ENCODE peak calls at places on chromosomes 16 and 17, in four cellular contexts. Z is esophagus squamous epithelium, C is thyroid gland, I is uterus. E is an unnamed sample.

GRCh38 chr16:14487579-14487978 is 142.5 kb downstream of the PARN start:
- DNase-seq in Z (no peak), C (no peak), I (no peak), E (no peak)

GRCh38 chr17:77959216-77959925 is 868 bp downstream of the TNRC6C start:
- DNase-seq in Z (no peak), C (peak; percentile 14), I (no peak), E (no peak)

GRCh38 chr17:11636771-11637170 is 38.5 kb downstream of the DNAH9 start:
- DNase-seq in Z (no peak), C (no peak), I (no peak), E (no peak)

GRCh38 chr17:45413498-45413923 is 19.2 kb downstream of the ARHGAP27 start:
- DNase-seq in Z (no peak), C (no peak), I (no peak), E (no peak)

GRCh38 chr17:29615492-29616299 is 7.0 kb downstream of the CORO6 start:
- DNase-seq in Z (no peak), C (peak; percentile 84), I (peak; percentile 82), E (peak; percentile 85)

GRCh38 chr16:6484121-6484520 is 848.5 kb upstream of the RBFOX1 start:
- DNase-seq in Z (no peak), C (no peak), I (no peak), E (no peak)

GRCh38 chr16:27522173-27522707 is 27.5 kb downstream of the GTF3C1 start:
- DNase-seq in Z (no peak), C (no peak), I (no peak), E (no peak)

GRCh38 chr16:17379121-17379571 is 91.6 kb downstream of the XYLT1 start:
- DNase-seq in Z (no peak), C (no peak), I (peak; percentile 88), E (no peak)

GRCh38 chr17:79461041-79461440 is 149.8 kb downstream of the RBFOX3 start:
- DNase-seq in Z (no peak), C (no peak), I (no peak), E (no peak)

GRCh38 chr16:81143921-81144471 is 47.8 kb upstream of the GCSH start:
- DNase-seq in Z (no peak), C (no peak), I (no peak), E (no peak)

GRCh38 chr17:4710693-4711634 is 532 bp downstream of the ARRB2 start:
- DNase-seq in Z (no peak), C (no peak), I (no peak), E (no peak)

GRCh38 chr17:65797809-65798208 is 236.4 kb upstream of the AXIN2 start:
- DNase-seq in Z (no peak), C (peak; percentile 5), I (no peak), E (no peak)

GRCh38 chr16:15041260-15042011 is 14.4 kb downstream of the NTAN1 start:
- DNase-seq in Z (no peak), C (peak; percentile 48), I (peak; percentile 57), E (peak; percentile 30)

GRCh38 chr16:31452631-31453106 is 6.6 kb upstream of the ARMC5 start:
- DNase-seq in Z (no peak), C (no peak), I (no peak), E (no peak)

GRCh38 chr17:82732118-82732743 is 3.2 kb upstream of the FN3K start:
- DNase-seq in Z (no peak), C (no peak), I (no peak), E (no peak)

GRCh38 chr17:79305831-79306687 is 231.4 kb downstream of the ENGASE start:
- DNase-seq in Z (no peak), C (peak; percentile 95), I (no peak), E (no peak)

GRCh38 chr17:30720013-30720471 is 104.5 kb downstream of the CRLF3 start:
- DNase-seq in Z (no peak), C (no peak), I (no peak), E (no peak)

GRCh38 chr16:17224350-17224749 is 246.4 kb downstream of the XYLT1 start:
- DNase-seq in Z (no peak), C (no peak), I (no peak), E (no peak)

GRCh38 chr17:67289174-67289876 is 44.3 kb upstream of the HELZ start:
- DNase-seq in Z (no peak), C (peak; percentile 79), I (peak; percentile 76), E (peak; percentile 53)

GRCh38 chr17:64657610-64658125 is 4.4 kb downstream of the SMURF2 start:
- DNase-seq in Z (no peak), C (no peak), I (no peak), E (no peak)

GRCh38 chr17:879546-879945 is 97.4 kb downstream of the MRM3 start:
- DNase-seq in Z (no peak), C (peak; percentile 95), I (peak; percentile 86), E (no peak)

GRCh38 chr16:89574681-89575246 is 794 bp upstream of the CPNE7 start:
- DNase-seq in Z (no peak), C (no peak), I (no peak), E (no peak)

GRCh38 chr16:64445245-64445644 is 676.6 kb downstream of the CDH11 start:
- DNase-seq in Z (no peak), C (no peak), I (no peak), E (no peak)
- H3K27ac ChIP-seq in Z (no peak overlapping the region), C (no peak overlapping the region), I (no peak overlapping the region), E (no peak overlapping the region)

GRCh38 chr17:35531170-35531569 is 6.3 kb downstream of the SLFN12L start:
- DNase-seq in Z (no peak), C (no peak), I (no peak), E (no peak)
- H3K27ac ChIP-seq in Z (no peak overlapping the region), C (no peak overlapping the region), I (no peak overlapping the region), E (no peak overlapping the region)

GRCh38 chr16:55567382-55567781 is 898 bp downstream of the CAPNS2 start:
- DNase-seq in Z (no peak), C (no peak), I (no peak), E (no peak)

GRCh38 chr16:55568151-55568693 is 1.7 kb downstream of the CAPNS2 start:
- DNase-seq in Z (no peak), C (no peak), I (no peak), E (no peak)

GRCh38 chr16:55570159-55570558 is 3.7 kb downstream of the CAPNS2 start:
- DNase-seq in Z (no peak), C (no peak), I (no peak), E (no peak)

GRCh38 chr16:55571191-55571897 is 4.9 kb downstream of the CAPNS2 start:
- DNase-seq in Z (no peak), C (no peak), I (no peak), E (no peak)

DNA sequence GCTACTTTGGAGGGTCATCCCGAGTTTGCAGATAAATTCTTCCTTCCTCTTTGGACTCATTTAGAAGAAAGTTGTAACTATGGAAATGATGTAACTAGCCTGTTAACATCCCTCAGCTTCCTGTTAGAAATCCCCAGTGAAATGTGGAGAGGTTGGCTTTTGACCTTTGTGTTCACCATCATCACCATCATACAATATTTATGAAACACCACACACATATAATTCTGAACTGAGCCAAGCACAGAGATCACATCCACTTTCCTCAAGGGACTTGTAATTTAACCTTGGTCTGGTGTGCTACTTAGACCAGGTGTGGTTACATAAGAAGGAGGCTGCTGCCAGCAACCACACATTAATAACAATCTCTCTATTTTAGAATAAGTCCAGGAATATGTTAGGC is 2.5 kb downstream of the CAPNS2 start:
- DNase-seq in Z (no peak), C (no peak), I (no peak), E (no peak)
- H3K27ac ChIP-seq in Z (peak overlapping the region; percentile 87), C (peak overlapping the region; percentile 57), I (no peak overlapping the region), E (no peak overlapping the region)

GRCh38 chr17:9726291-9726690 is 65.1 kb downstream of the DHRS7C start:
- DNase-seq in Z (no peak), C (no peak), I (no peak), E (no peak)

GRCh38 chr17:9729735-9730420 is 61.5 kb downstream of the DHRS7C start:
- DNase-seq in Z (no peak), C (no peak), I (no peak), E (no peak)

GRCh38 chr17:9728005-9728404 is 63.4 kb downstream of the DHRS7C start:
- DNase-seq in Z (no peak), C (no peak), I (no peak), E (no peak)

GRCh38 chr17:9728564-9728963 is 62.8 kb downstream of the DHRS7C start:
- DNase-seq in Z (no peak), C (no peak), I (no peak), E (no peak)

DNA sequence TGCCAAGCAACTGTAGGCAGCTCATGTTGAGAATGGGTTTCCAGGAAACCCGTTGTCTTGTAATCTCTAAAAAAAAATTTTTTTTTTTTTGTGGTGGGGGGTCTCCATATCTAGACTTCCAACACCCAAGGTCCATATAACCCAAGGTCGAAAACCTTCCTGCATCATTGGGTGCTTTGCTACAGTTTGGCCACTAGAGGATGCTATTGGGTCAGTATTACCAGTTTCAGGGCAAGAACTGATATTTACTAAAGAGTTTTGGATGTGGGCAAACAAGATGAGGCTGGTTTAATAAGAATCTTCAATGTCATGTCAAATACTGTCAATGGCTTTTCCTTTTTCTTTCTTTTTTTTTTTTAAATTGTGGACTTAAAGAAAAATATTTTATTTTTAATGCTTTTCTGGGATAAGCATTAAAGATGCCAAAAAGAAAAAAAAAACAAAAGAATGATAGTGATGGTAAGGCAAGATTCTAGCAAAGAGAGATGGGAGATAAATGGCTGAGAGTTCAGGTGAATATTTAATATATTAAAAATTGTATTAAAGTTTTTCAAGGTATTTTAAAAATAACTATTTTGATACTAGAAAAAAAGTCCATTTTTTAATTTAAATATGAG is 62.2 kb downstream of the DHRS7C start:
- DNase-seq in Z (no peak), C (no peak), I (no peak), E (no peak)
- H3K27ac ChIP-seq in Z (peak overlapping the region; percentile 15), C (no peak overlapping the region), I (no peak overlapping the region), E (no peak overlapping the region)

GRCh38 chr16:53156516-53156915 is 101.7 kb downstream of the CHD9 start:
- DNase-seq in Z (no peak), C (no peak), I (no peak), E (no peak)
- H3K27ac ChIP-seq in Z (no peak overlapping the region), C (no peak overlapping the region), I (no peak overlapping the region), E (no peak overlapping the region)

GRCh38 chr17:59764292-59764741 is 56.9 kb downstream of the VMP1 start:
- DNase-seq in Z (no peak), C (no peak), I (no peak), E (no peak)

GRCh38 chr17:59762022-59762825 is 54.8 kb downstream of the VMP1 start:
- DNase-seq in Z (no peak), C (no peak), I (no peak), E (no peak)

GRCh38 chr17:59763861-59764260 is 56.4 kb downstream of the VMP1 start:
- DNase-seq in Z (no peak), C (no peak), I (no peak), E (no peak)

GRCh38 chr17:59761385-59762021 is 54.0 kb downstream of the VMP1 start:
- DNase-seq in Z (no peak), C (no peak), I (no peak), E (no peak)

GRCh38 chr17:59762826-59763374 is 55.4 kb downstream of the VMP1 start:
- DNase-seq in Z (no peak), C (no peak), I (no peak), E (no peak)
- H3K27ac ChIP-seq in Z (peak overlapping the region; percentile 38), C (no peak overlapping the region), I (no peak overlapping the region), E (no peak overlapping the region)